ENCODE peak calls at places on chromosomes 2 and 18, in seven cellular contexts. One of them, this sample, is unnamed.
A peak's percentile ranks its signal among the peaks of the same experiment; 100 is the strongest.

GRCh38 chr2:217723078-217723477 is 279.7 kb downstream of the TNS1 start:
- DNase-seq in GM12864: no peak
- DNase-seq in GM03348: peak; percentile 84
- DNase-seq in EL: peak; percentile 63
- DNase-seq in KBM-7: no peak
- DNase-seq in A172: no peak
- DNase-seq in amniotic stem cell: peak; percentile 79
- DNase-seq in this sample: no peak

GRCh38 chr2:174546519-174547506 is 50.8 kb downstream of the WIPF1 start:
- DNase-seq in GM12864: no peak
- DNase-seq in GM03348: peak; percentile 43
- DNase-seq in EL: peak; percentile 53
- DNase-seq in KBM-7: peak; percentile 57
- DNase-seq in A172: peak; percentile 22
- DNase-seq in amniotic stem cell: no peak
- DNase-seq in this sample: peak; percentile 27

GRCh38 chr2:241569831-241570281 is 11.3 kb downstream of the BOK start:
- DNase-seq in GM12864: no peak
- DNase-seq in GM03348: no peak
- DNase-seq in EL: no peak
- DNase-seq in KBM-7: no peak
- DNase-seq in A172: no peak
- DNase-seq in amniotic stem cell: no peak
- DNase-seq in this sample: no peak

GRCh38 chr2:171485116-171485515 is 37.2 kb upstream of the CYBRD1 start:
- DNase-seq in GM12864: no peak
- DNase-seq in GM03348: no peak
- DNase-seq in EL: no peak
- DNase-seq in KBM-7: no peak
- DNase-seq in A172: no peak
- DNase-seq in amniotic stem cell: no peak
- DNase-seq in this sample: no peak

GRCh38 chr2:144705328-144706245 is 185.7 kb upstream of the ZEB2 start:
- DNase-seq in GM12864: no peak
- DNase-seq in GM03348: peak; percentile 10
- DNase-seq in EL: peak; percentile 10
- DNase-seq in KBM-7: no peak
- DNase-seq in A172: no peak
- DNase-seq in amniotic stem cell: peak; percentile 24
- DNase-seq in this sample: peak; percentile 28

GRCh38 chr2:145909175-145909574 is 1389.3 kb upstream of the ZEB2 start:
- DNase-seq in GM12864: no peak
- DNase-seq in GM03348: no peak
- DNase-seq in EL: no peak
- DNase-seq in KBM-7: no peak
- DNase-seq in A172: no peak
- DNase-seq in amniotic stem cell: no peak
- DNase-seq in this sample: no peak

GRCh38 chr2:123456416-123456815 is 568.7 kb upstream of the CNTNAP5 start:
- DNase-seq in GM12864: no peak
- DNase-seq in GM03348: no peak
- DNase-seq in EL: no peak
- DNase-seq in KBM-7: no peak
- DNase-seq in A172: no peak
- DNase-seq in amniotic stem cell: no peak
- DNase-seq in this sample: no peak

GRCh38 chr18:34915046-34915445 is 126.2 kb upstream of the MAPRE2 start:
- DNase-seq in GM12864: no peak
- DNase-seq in GM03348: no peak
- DNase-seq in EL: no peak
- DNase-seq in KBM-7: no peak
- DNase-seq in A172: no peak
- DNase-seq in amniotic stem cell: no peak
- DNase-seq in this sample: no peak

GRCh38 chr18:21257383-21257782 is 15.4 kb downstream of the GREB1L start:
- DNase-seq in GM12864: no peak
- DNase-seq in GM03348: no peak
- DNase-seq in EL: peak; percentile 83
- DNase-seq in KBM-7: no peak
- DNase-seq in A172: peak; percentile 61
- DNase-seq in amniotic stem cell: no peak
- DNase-seq in this sample: peak; percentile 22

GRCh38 chr2:128536925-128537620 is 218.4 kb upstream of the HS6ST1 start:
- DNase-seq in GM12864: no peak
- DNase-seq in GM03348: peak; percentile 67
- DNase-seq in EL: peak; percentile 94
- DNase-seq in KBM-7: no peak
- DNase-seq in A172: peak; percentile 82
- DNase-seq in amniotic stem cell: peak; percentile 39
- DNase-seq in this sample: peak; percentile 37

GRCh38 chr2:189599245-189599644 is 18.7 kb upstream of the SLC40A1 start:
- DNase-seq in GM12864: no peak
- DNase-seq in GM03348: peak; percentile 13
- DNase-seq in EL: no peak
- DNase-seq in KBM-7: no peak
- DNase-seq in A172: no peak
- DNase-seq in amniotic stem cell: no peak
- DNase-seq in this sample: no peak

GRCh38 chr2:67322361-67323001 is 74.7 kb upstream of the ETAA1 start:
- DNase-seq in GM12864: no peak
- DNase-seq in GM03348: peak; percentile 6
- DNase-seq in EL: peak; percentile 73
- DNase-seq in KBM-7: peak; percentile 24
- DNase-seq in A172: peak; percentile 88
- DNase-seq in amniotic stem cell: no peak
- DNase-seq in this sample: peak; percentile 70